ENCODE peak calls at places on chromosomes 4 and X, in eight cellular contexts. V is hepatic stellate cell; X is lung; I is stimulated activated CD4-positive, alpha-beta T cell treated with anti-CD3 and anti-CD28 coated beads, TNF-alpha, amount 100 ng/mL, for 24 hours; W is neural progenitor cell; U is NCI-H187 treated with DMSO at 0.1 percent for 48 hours; H is effector CD8-positive, alpha-beta T cell; P is SIG-M5. T is an unnamed sample.

GRCh38 chr4:110483516-110483915 is 7.6 kb downstream of the ENPEP start:
- DNase-seq in V (no peak), X (no peak), I (no peak), W (no peak), U (no peak), H (no peak), P (no peak), T (no peak)

GRCh38 chr4:160835789-160836188 is 1328.0 kb downstream of the FSTL5 start:
- DNase-seq in V (no peak), X (no peak), I (no peak), W (peak; percentile 52), U (no peak), H (no peak), P (no peak), T (no peak)

GRCh38 chr4:37317104-37317643 is 72.6 kb downstream of the NWD2 start:
- DNase-seq in V (no peak), X (no peak), I (no peak), W (no peak), U (no peak), H (no peak), P (no peak), T (no peak)

GRCh38 chr4:185096032-185096653 is 46.9 kb upstream of the SLC25A4 start:
- DNase-seq in V (peak; percentile 37), X (no peak), I (no peak), W (peak; percentile 57), U (no peak), H (no peak), P (no peak), T (peak; percentile 66)

GRCh38 chr4:128572778-128573241 is 236.7 kb upstream of the JADE1 start:
- DNase-seq in V (no peak), X (no peak), I (no peak), W (no peak), U (no peak), H (no peak), P (no peak), T (no peak)

GRCh38 chr4:151407466-151408379 is 1.3 kb upstream of the FHIP1A start:
- DNase-seq in V (no peak), X (peak; percentile 36), I (no peak), W (peak; percentile 10), U (no peak), H (no peak), P (peak; percentile 9), T (no peak)

GRCh38 chr4:184815046-184815877 is 10.5 kb downstream of the ACSL1 start:
- DNase-seq in V (peak; percentile 75), X (peak; percentile 89), I (no peak), W (peak; percentile 34), U (peak; percentile 90), H (no peak), P (no peak), T (peak; percentile 87)

GRCh38 chr4:15077969-15078368 is 75.7 kb downstream of the CPEB2 start:
- DNase-seq in V (no peak), X (no peak), I (no peak), W (no peak), U (no peak), H (no peak), P (no peak), T (no peak)

GRCh38 chr4:38768968-38769394 is 13.8 kb downstream of the TLR10 start:
- DNase-seq in V (no peak), X (no peak), I (no peak), W (no peak), U (no peak), H (no peak), P (no peak), T (no peak)

GRCh38 chr4:95537967-95538485 is 10.7 kb downstream of the UNC5C start:
- DNase-seq in V (no peak), X (no peak), I (no peak), W (no peak), U (no peak), H (no peak), P (no peak), T (no peak)

GRCh38 chrX:45145492-45146215 is 55.0 kb downstream of the DIPK2B start:
- DNase-seq in V (no peak), X (no peak), I (no peak), W (no peak), U (no peak), H (no peak), P (no peak), T (no peak)

GRCh38 chr4:125951275-125951887 is 636.6 kb downstream of the FAT4 start:
- DNase-seq in V (no peak), X (no peak), I (no peak), W (no peak), U (no peak), H (no peak), P (no peak), T (peak; percentile 22)

T was measured in cardiac muscle cell.